ENCODE peak calls at places on chromosomes 4 and X, in seven cellular contexts. One of them, this sample, is unnamed.
A peak's percentile ranks its signal among the peaks of the same experiment; 100 is the strongest.

GRCh38 chr4:26140150-26140898 is 180.5 kb upstream of the RBPJ start:
- DNase-seq in right lobe of liver: no peak
- DNase-seq in psoas muscle: no peak
- DNase-seq in IMR-90: peak; percentile 59
- DNase-seq in neural progenitor cell: peak; percentile 12
- DNase-seq in cardiac fibroblast: no peak
- DNase-seq in dorsolateral prefrontal cortex: no peak
- DNase-seq in this sample: no peak

GRCh38 chr4:158796370-158797140 is 27.7 kb downstream of the FNIP2 start:
- DNase-seq in right lobe of liver: no peak
- DNase-seq in psoas muscle: no peak
- DNase-seq in IMR-90: peak; percentile 67
- DNase-seq in neural progenitor cell: no peak
- DNase-seq in cardiac fibroblast: no peak
- DNase-seq in dorsolateral prefrontal cortex: no peak
- DNase-seq in this sample: peak; percentile 84

GRCh38 chrX:7941390-7942042 is 14.3 kb upstream of the PNPLA4 start:
- DNase-seq in right lobe of liver: no peak
- DNase-seq in psoas muscle: no peak
- DNase-seq in IMR-90: peak; percentile 7
- DNase-seq in neural progenitor cell: peak; percentile 13
- DNase-seq in cardiac fibroblast: peak; percentile 22
- DNase-seq in dorsolateral prefrontal cortex: no peak
- DNase-seq in this sample: peak; percentile 8

GRCh38 chrX:114798902-114799301 is 215.0 kb downstream of the HTR2C start:
- DNase-seq in right lobe of liver: no peak
- DNase-seq in psoas muscle: no peak
- DNase-seq in IMR-90: no peak
- DNase-seq in neural progenitor cell: no peak
- DNase-seq in cardiac fibroblast: peak; percentile 0
- DNase-seq in dorsolateral prefrontal cortex: no peak
- DNase-seq in this sample: peak; percentile 37

GRCh38 chrX:12570859-12571501 is 220.2 kb upstream of the PRPS2 start:
- DNase-seq in right lobe of liver: no peak
- DNase-seq in psoas muscle: no peak
- DNase-seq in IMR-90: no peak
- DNase-seq in neural progenitor cell: no peak
- DNase-seq in cardiac fibroblast: no peak
- DNase-seq in dorsolateral prefrontal cortex: no peak
- DNase-seq in this sample: no peak

GRCh38 chr4:1448589-1449420 is 42.6 kb upstream of the NKX1-1 start:
- DNase-seq in right lobe of liver: peak; percentile 41
- DNase-seq in psoas muscle: no peak
- DNase-seq in IMR-90: no peak
- DNase-seq in neural progenitor cell: no peak
- DNase-seq in cardiac fibroblast: no peak
- DNase-seq in dorsolateral prefrontal cortex: no peak
- DNase-seq in this sample: no peak

GRCh38 chrX:57573754-57574153 is 18.1 kb upstream of the ZXDB start:
- DNase-seq in right lobe of liver: no peak
- DNase-seq in psoas muscle: no peak
- DNase-seq in IMR-90: peak; percentile 17
- DNase-seq in neural progenitor cell: peak; percentile 39
- DNase-seq in cardiac fibroblast: peak; percentile 40
- DNase-seq in dorsolateral prefrontal cortex: no peak
- DNase-seq in this sample: peak; percentile 24

GRCh38 chr4:182560358-182560757 is 317.2 kb downstream of the TENM3 start:
- DNase-seq in right lobe of liver: no peak
- DNase-seq in psoas muscle: no peak
- DNase-seq in IMR-90: peak; percentile 76
- DNase-seq in neural progenitor cell: peak; percentile 94
- DNase-seq in cardiac fibroblast: no peak
- DNase-seq in dorsolateral prefrontal cortex: no peak
- DNase-seq in this sample: no peak

GRCh38 chrX:155611302-155611701 is 1.4 kb downstream of the TMLHE start:
- DNase-seq in right lobe of liver: no peak
- DNase-seq in psoas muscle: no peak
- DNase-seq in IMR-90: no peak
- DNase-seq in neural progenitor cell: no peak
- DNase-seq in cardiac fibroblast: no peak
- DNase-seq in dorsolateral prefrontal cortex: no peak
- DNase-seq in this sample: no peak

GRCh38 chr4:107376293-107376692 is 340.2 kb upstream of the DKK2 start:
- DNase-seq in right lobe of liver: no peak
- DNase-seq in psoas muscle: no peak
- DNase-seq in IMR-90: no peak
- DNase-seq in neural progenitor cell: no peak
- DNase-seq in cardiac fibroblast: no peak
- DNase-seq in dorsolateral prefrontal cortex: no peak
- DNase-seq in this sample: no peak

GRCh38 chrX:53249387-53250042 is 24.5 kb upstream of the KDM5C start:
- DNase-seq in right lobe of liver: no peak
- DNase-seq in psoas muscle: no peak
- DNase-seq in IMR-90: no peak
- DNase-seq in neural progenitor cell: no peak
- DNase-seq in cardiac fibroblast: no peak
- DNase-seq in dorsolateral prefrontal cortex: no peak
- DNase-seq in this sample: no peak

GRCh38 chr4:123921339-123921738 is 524.7 kb downstream of the SPRY1 start:
- DNase-seq in right lobe of liver: no peak
- DNase-seq in psoas muscle: no peak
- DNase-seq in IMR-90: no peak
- DNase-seq in neural progenitor cell: no peak
- DNase-seq in cardiac fibroblast: no peak
- DNase-seq in dorsolateral prefrontal cortex: no peak
- DNase-seq in this sample: no peak

GRCh38 chr4:151569650-151570049 is 160.7 kb downstream of the FHIP1A start:
- DNase-seq in right lobe of liver: no peak
- DNase-seq in psoas muscle: no peak
- DNase-seq in IMR-90: no peak
- DNase-seq in neural progenitor cell: no peak
- DNase-seq in cardiac fibroblast: no peak
- DNase-seq in dorsolateral prefrontal cortex: no peak
- DNase-seq in this sample: peak; percentile 20

GRCh38 chrX:145190801-145191389 is 56.4 kb upstream of the SPANXN1 start:
- DNase-seq in right lobe of liver: no peak
- DNase-seq in psoas muscle: no peak
- DNase-seq in IMR-90: no peak
- DNase-seq in neural progenitor cell: peak; percentile 10
- DNase-seq in cardiac fibroblast: peak; percentile 11
- DNase-seq in dorsolateral prefrontal cortex: no peak
- DNase-seq in this sample: peak; percentile 8

GRCh38 chrX:120290107-120290506 is 21.2 kb downstream of the TMEM255A start:
- DNase-seq in right lobe of liver: no peak
- DNase-seq in psoas muscle: no peak
- DNase-seq in IMR-90: no peak
- DNase-seq in neural progenitor cell: no peak
- DNase-seq in cardiac fibroblast: no peak
- DNase-seq in dorsolateral prefrontal cortex: no peak
- DNase-seq in this sample: no peak

GRCh38 chrX:53442322-53442631 is 8.1 kb upstream of the HSD17B10 start:
- DNase-seq in right lobe of liver: no peak
- DNase-seq in psoas muscle: no peak
- DNase-seq in IMR-90: no peak
- DNase-seq in neural progenitor cell: no peak
- DNase-seq in cardiac fibroblast: no peak
- DNase-seq in dorsolateral prefrontal cortex: no peak
- DNase-seq in this sample: no peak

GRCh38 chr4:153486281-153487151 is 20.4 kb downstream of the TMEM131L start:
- DNase-seq in right lobe of liver: no peak
- DNase-seq in psoas muscle: no peak
- DNase-seq in IMR-90: peak; percentile 91
- DNase-seq in neural progenitor cell: peak; percentile 36
- DNase-seq in cardiac fibroblast: peak; percentile 69
- DNase-seq in dorsolateral prefrontal cortex: no peak
- DNase-seq in this sample: peak; percentile 99

GRCh38 chr4:133943081-133943480 is 258.5 kb downstream of the PABPC4L start:
- DNase-seq in right lobe of liver: no peak
- DNase-seq in psoas muscle: no peak
- DNase-seq in IMR-90: no peak
- DNase-seq in neural progenitor cell: no peak
- DNase-seq in cardiac fibroblast: no peak
- DNase-seq in dorsolateral prefrontal cortex: no peak
- DNase-seq in this sample: no peak

GRCh38 chr4:150206265-150206664 is 128.0 kb downstream of the DCLK2 start:
- DNase-seq in right lobe of liver: no peak
- DNase-seq in psoas muscle: no peak
- DNase-seq in IMR-90: no peak
- DNase-seq in neural progenitor cell: no peak
- DNase-seq in cardiac fibroblast: no peak
- DNase-seq in dorsolateral prefrontal cortex: no peak
- DNase-seq in this sample: no peak

GRCh38 chrX:16772460-16772859 is 13.8 kb upstream of the TXLNG start:
- DNase-seq in right lobe of liver: no peak
- DNase-seq in psoas muscle: no peak
- DNase-seq in IMR-90: no peak
- DNase-seq in neural progenitor cell: peak; percentile 50
- DNase-seq in cardiac fibroblast: no peak
- DNase-seq in dorsolateral prefrontal cortex: no peak
- DNase-seq in this sample: no peak

GRCh38 chrX:103453655-103454054 is 65.6 kb downstream of the RAB40A start:
- DNase-seq in right lobe of liver: no peak
- DNase-seq in psoas muscle: no peak
- DNase-seq in IMR-90: peak; percentile 97
- DNase-seq in neural progenitor cell: no peak
- DNase-seq in cardiac fibroblast: peak; percentile 93
- DNase-seq in dorsolateral prefrontal cortex: no peak
- DNase-seq in this sample: peak; percentile 92

GRCh38 chr4:81675785-81676427 is 204.2 kb upstream of the RASGEF1B start:
- DNase-seq in right lobe of liver: no peak
- DNase-seq in psoas muscle: no peak
- DNase-seq in IMR-90: no peak
- DNase-seq in neural progenitor cell: no peak
- DNase-seq in cardiac fibroblast: peak; percentile 56
- DNase-seq in dorsolateral prefrontal cortex: no peak
- DNase-seq in this sample: no peak

GRCh38 chrX:140661657-140662056 is 47.9 kb upstream of the LINC00632 start:
- DNase-seq in right lobe of liver: no peak
- DNase-seq in psoas muscle: no peak
- DNase-seq in IMR-90: peak; percentile 3
- DNase-seq in neural progenitor cell: no peak
- DNase-seq in cardiac fibroblast: no peak
- DNase-seq in dorsolateral prefrontal cortex: no peak
- DNase-seq in this sample: peak; percentile 11
- TF ChIP-seq CTCF in right lobe of liver: peak; percentile 4
- TF ChIP-seq CTCF in psoas muscle: no peak
- TF ChIP-seq CTCF in IMR-90: peak; percentile 43
- TF ChIP-seq CTCF in neural progenitor cell: peak; percentile 47
- TF ChIP-seq CTCF in cardiac fibroblast: no peak
- TF ChIP-seq CTCF in dorsolateral prefrontal cortex: peak; percentile 32
- TF ChIP-seq CTCF in this sample: peak; percentile 18

GRCh38 chr4:38323141-38323634 is 340.8 kb upstream of the KLF3 start:
- DNase-seq in right lobe of liver: no peak
- DNase-seq in psoas muscle: no peak
- DNase-seq in IMR-90: peak; percentile 43
- DNase-seq in neural progenitor cell: no peak
- DNase-seq in cardiac fibroblast: no peak
- DNase-seq in dorsolateral prefrontal cortex: no peak
- DNase-seq in this sample: no peak
- TF ChIP-seq CTCF in right lobe of liver: no peak
- TF ChIP-seq CTCF in psoas muscle: no peak
- TF ChIP-seq CTCF in IMR-90: no peak
- TF ChIP-seq CTCF in neural progenitor cell: no peak
- TF ChIP-seq CTCF in cardiac fibroblast: no peak
- TF ChIP-seq CTCF in dorsolateral prefrontal cortex: no peak
- TF ChIP-seq CTCF in this sample: no peak

GRCh38 chr4:105457997-105458396 is 15.9 kb downstream of the PPA2 start:
- DNase-seq in right lobe of liver: no peak
- DNase-seq in psoas muscle: no peak
- DNase-seq in IMR-90: peak; percentile 42
- DNase-seq in neural progenitor cell: no peak
- DNase-seq in cardiac fibroblast: no peak
- DNase-seq in dorsolateral prefrontal cortex: no peak
- DNase-seq in this sample: no peak
- TF ChIP-seq CTCF in right lobe of liver: no peak
- TF ChIP-seq CTCF in psoas muscle: no peak
- TF ChIP-seq CTCF in IMR-90: no peak
- TF ChIP-seq CTCF in neural progenitor cell: no peak
- TF ChIP-seq CTCF in cardiac fibroblast: no peak
- TF ChIP-seq CTCF in dorsolateral prefrontal cortex: no peak
- TF ChIP-seq CTCF in this sample: no peak

GRCh38 chr4:67288964-67289363 is 256.3 kb downstream of the CENPC start:
- DNase-seq in right lobe of liver: no peak
- DNase-seq in psoas muscle: no peak
- DNase-seq in IMR-90: no peak
- DNase-seq in neural progenitor cell: peak; percentile 52
- DNase-seq in cardiac fibroblast: peak; percentile 5
- DNase-seq in dorsolateral prefrontal cortex: no peak
- DNase-seq in this sample: peak; percentile 18
- TF ChIP-seq CTCF in right lobe of liver: no peak
- TF ChIP-seq CTCF in psoas muscle: no peak
- TF ChIP-seq CTCF in IMR-90: peak; percentile 6
- TF ChIP-seq CTCF in neural progenitor cell: peak; percentile 71
- TF ChIP-seq CTCF in cardiac fibroblast: peak; percentile 21
- TF ChIP-seq CTCF in dorsolateral prefrontal cortex: no peak
- TF ChIP-seq CTCF in this sample: peak; percentile 25

DNA sequence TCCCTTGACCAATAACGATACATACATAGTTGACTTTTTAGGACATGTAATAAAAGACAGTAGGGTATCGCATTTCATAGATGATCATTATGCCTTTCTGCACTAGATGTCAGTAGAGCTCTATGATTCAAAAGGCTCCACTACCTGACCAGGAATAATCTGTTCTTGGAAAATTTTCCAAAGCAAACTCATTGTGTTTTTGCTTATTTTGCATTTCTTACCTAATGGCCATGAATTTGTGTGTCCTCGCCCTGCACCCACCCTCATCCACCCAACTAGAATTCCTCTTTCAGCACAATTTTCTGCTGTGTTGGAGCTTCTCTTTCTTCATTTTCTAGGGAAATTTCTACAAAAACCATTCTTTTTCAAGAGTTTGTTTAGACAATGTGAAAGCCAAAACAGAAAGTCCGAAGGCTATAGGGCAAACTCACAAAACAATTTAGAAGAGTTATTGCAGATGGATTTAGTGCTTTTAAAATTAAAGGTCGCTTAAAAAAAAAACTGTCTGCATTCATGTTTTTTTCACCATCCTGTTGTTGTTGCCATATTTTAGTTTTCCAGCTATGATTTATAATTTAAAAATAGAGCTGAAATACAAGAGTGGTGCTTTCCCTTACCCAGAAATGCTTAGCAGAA is 183.6 kb downstream of the SPATA18 start:
- DNase-seq in right lobe of liver: no peak
- DNase-seq in psoas muscle: no peak
- DNase-seq in IMR-90: peak; percentile 37
- DNase-seq in neural progenitor cell: peak; percentile 22
- DNase-seq in cardiac fibroblast: peak; percentile 49
- DNase-seq in dorsolateral prefrontal cortex: no peak
- DNase-seq in this sample: peak; percentile 64
- TF ChIP-seq CTCF in right lobe of liver: peak; percentile 58
- TF ChIP-seq CTCF in psoas muscle: peak; percentile 63
- TF ChIP-seq CTCF in IMR-90: peak; percentile 56
- TF ChIP-seq CTCF in neural progenitor cell: peak; percentile 53
- TF ChIP-seq CTCF in cardiac fibroblast: peak; percentile 31
- TF ChIP-seq CTCF in dorsolateral prefrontal cortex: peak; percentile 58
- TF ChIP-seq CTCF in this sample: peak; percentile 68

GRCh38 chr4:7765676-7766075 is 174.0 kb downstream of the AFAP1 start:
- DNase-seq in right lobe of liver: peak; percentile 44
- DNase-seq in psoas muscle: peak; percentile 14
- DNase-seq in IMR-90: no peak
- DNase-seq in neural progenitor cell: no peak
- DNase-seq in cardiac fibroblast: no peak
- DNase-seq in dorsolateral prefrontal cortex: no peak
- DNase-seq in this sample: no peak
- TF ChIP-seq CTCF in right lobe of liver: no peak
- TF ChIP-seq CTCF in psoas muscle: no peak
- TF ChIP-seq CTCF in IMR-90: no peak
- TF ChIP-seq CTCF in neural progenitor cell: no peak
- TF ChIP-seq CTCF in cardiac fibroblast: no peak
- TF ChIP-seq CTCF in dorsolateral prefrontal cortex: no peak
- TF ChIP-seq CTCF in this sample: no peak

GRCh38 chr4:103201254-103201653 is 3.1 kb upstream of the CENPE start:
- DNase-seq in right lobe of liver: no peak
- DNase-seq in psoas muscle: no peak
- DNase-seq in IMR-90: no peak
- DNase-seq in neural progenitor cell: no peak
- DNase-seq in cardiac fibroblast: no peak
- DNase-seq in dorsolateral prefrontal cortex: no peak
- DNase-seq in this sample: no peak
- TF ChIP-seq CTCF in right lobe of liver: no peak
- TF ChIP-seq CTCF in psoas muscle: no peak
- TF ChIP-seq CTCF in IMR-90: no peak
- TF ChIP-seq CTCF in neural progenitor cell: no peak
- TF ChIP-seq CTCF in cardiac fibroblast: no peak
- TF ChIP-seq CTCF in dorsolateral prefrontal cortex: no peak
- TF ChIP-seq CTCF in this sample: no peak

This sample was measured in epithelial cell of esophagus.